ENCODE peak calls at places on chromosomes 3 and 15, in four cellular contexts. I is SK-N-SH, P is HepG2, R is H1. B is an unnamed sample.
A peak's percentile ranks its signal among the peaks of the same experiment; 100 is the strongest.

GRCh38 chr3:28050895-28051294 is 190.5 kb upstream of the CMC1 start:
- DNase-seq in R (no peak), I (no peak), P (peak; percentile 54), B (no peak)

GRCh38 chr15:26260517-26261133 is 397.5 kb upstream of the ATP10A start:
- DNase-seq in P (peak; percentile 1), I (peak; percentile 59), R (peak; percentile 47), B (no peak)

GRCh38 chr15:99176757-99177156 is 71.9 kb downstream of the SYNM start:
- DNase-seq in P (no peak), R (no peak), I (peak; percentile 53), B (no peak)

GRCh38 chr3:104437131-104437750 is 929.5 kb upstream of the ALCAM start:
- DNase-seq in I (no peak), R (no peak), P (no peak), B (peak; percentile 52)

GRCh38 chr3:187958432-187959003 is 195.4 kb upstream of the LPP start:
- DNase-seq in R (no peak), P (no peak), I (no peak), B (no peak)

GRCh38 chr3:108388136-108389132 is 92.1 kb downstream of the HHLA2 start:
- DNase-seq in I (no peak), P (no peak), R (no peak), B (no peak)

GRCh38 chr3:82157952-82158351 is 396.5 kb upstream of the GBE1 start:
- DNase-seq in I (no peak), P (no peak), R (no peak), B (no peak)

GRCh38 chr3:128068156-128068620 is 16.0 kb downstream of the SEC61A1 start:
- DNase-seq in R (no peak), I (peak; percentile 77), P (peak; percentile 57), B (no peak)

GRCh38 chr3:196288141-196288460 is 575 bp upstream of the PCYT1A start:
- DNase-seq in R (no peak), I (no peak), P (no peak), B (no peak)

GRCh38 chr3:56048333-56048732 is 419.9 kb downstream of the ERC2 start:
- DNase-seq in I (no peak), P (no peak), R (no peak), B (no peak)

GRCh38 chr15:49383266-49383665 is 39.8 kb upstream of the FGF7 start:
- DNase-seq in P (no peak), R (no peak), I (no peak), B (no peak)

GRCh38 chr15:44222478-44222877 is 27.4 kb upstream of the FRMD5 start:
- DNase-seq in P (no peak), R (no peak), I (no peak), B (no peak)

GRCh38 chr3:129794319-129795201 is 99.0 kb downstream of the TMCC1 start:
- DNase-seq in R (peak; percentile 83), I (peak; percentile 14), P (peak; percentile 22), B (no peak)

GRCh38 chr15:89399390-89400120 is 64.9 kb upstream of the POLG start:
- DNase-seq in I (peak; percentile 92), R (no peak), P (no peak), B (no peak)

GRCh38 chr15:66778314-66778665 is 76.3 kb downstream of the SMAD6 start:
- DNase-seq in R (no peak), P (no peak), I (no peak), B (no peak)

GRCh38 chr3:195580733-195581443 is 2.9 kb downstream of the APOD start:
- DNase-seq in I (no peak), P (no peak), R (no peak), B (no peak)

GRCh38 chr3:48765376-48765775 is 48.4 kb upstream of the IP6K2 start:
- DNase-seq in P (peak; percentile 18), I (peak; percentile 27), R (no peak), B (no peak)

GRCh38 chr3:161700998-161701397 is 204.4 kb downstream of the OTOL1 start:
- DNase-seq in P (no peak), R (peak; percentile 10), I (no peak), B (no peak)

GRCh38 chr3:189118896-189119295 is 52.9 kb upstream of the TPRG1 start:
- DNase-seq in I (no peak), R (no peak), P (no peak), B (no peak)

GRCh38 chr3:126270145-126270811 is 86.9 kb downstream of the KLF15 start:
- DNase-seq in R (no peak), I (no peak), P (no peak), B (no peak)

GRCh38 chr3:72413228-72413627 is 435.0 kb downstream of the SHQ1 start:
- DNase-seq in P (peak; percentile 39), I (no peak), R (no peak), B (no peak)

GRCh38 chr15:82832601-82833209 is 23.3 kb downstream of the WHAMM start:
- DNase-seq in R (no peak), P (no peak), I (no peak), B (no peak)
- H3K9ac ChIP-seq in R (no peak overlapping the region), P (no peak overlapping the region), I (peak overlapping the region; percentile 6), B (no peak overlapping the region)

GRCh38 chr3:64837126-64837738 is 149.4 kb upstream of the ADAMTS9 start:
- DNase-seq in R (no peak), P (no peak), I (no peak), B (no peak)
- TF ChIP-seq POLR2AphosphoS5 in R (no peak), P (no peak), I (no peak), B (no peak)

DNA sequence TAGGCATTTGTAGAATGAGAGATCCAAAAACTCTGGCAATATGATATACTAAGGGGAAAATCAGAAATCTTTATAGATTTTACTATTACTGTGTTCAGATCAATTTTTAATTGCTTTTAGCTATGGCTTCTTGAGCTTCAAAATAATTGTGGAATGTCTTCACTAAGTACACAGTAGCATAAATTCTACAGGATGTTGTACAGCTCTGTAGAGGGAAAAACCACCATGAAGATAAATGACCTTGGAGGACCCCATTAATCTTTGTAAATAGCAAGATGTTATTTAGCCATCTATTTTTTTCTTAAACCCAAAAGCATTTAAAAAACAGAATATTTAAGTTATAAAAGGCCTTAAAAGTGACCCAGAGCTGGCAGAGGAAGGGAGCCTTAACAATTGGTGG is 43.9 kb upstream of the FNDC3B start:
- DNase-seq in P (no peak), R (no peak), I (no peak), B (no peak)
- H3K9ac ChIP-seq in P (no peak overlapping the region), R (no peak overlapping the region), I (no peak overlapping the region), B (no peak overlapping the region)

DNA sequence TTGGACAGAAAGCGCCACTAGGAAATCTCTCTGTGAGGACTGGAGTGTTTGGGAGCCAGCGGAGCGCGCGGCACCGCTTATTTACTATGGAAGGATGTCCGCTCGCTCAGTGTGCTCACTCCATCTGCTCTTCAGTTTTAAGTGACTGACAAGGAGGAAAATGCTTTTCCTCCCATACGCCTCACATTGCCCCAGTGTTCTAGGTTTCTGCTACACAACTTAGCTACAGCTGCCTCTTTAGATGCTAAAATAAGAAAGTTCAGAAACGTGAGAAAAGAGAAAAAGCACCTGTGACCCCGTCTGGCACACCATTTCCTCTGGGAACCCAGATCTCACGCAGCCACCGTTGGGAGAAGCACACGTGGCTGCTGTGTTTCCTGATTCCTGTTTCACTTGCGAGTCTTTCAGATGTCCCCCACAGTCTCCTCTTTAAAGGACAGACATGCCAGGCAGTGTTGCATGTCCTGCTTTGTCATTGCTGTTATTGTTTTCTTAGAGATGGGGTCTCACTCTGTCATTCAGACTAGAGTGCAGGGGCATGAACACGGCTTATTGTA is 11.7 kb upstream of the MUSTN1 start:
- DNase-seq in P (no peak), I (no peak), R (no peak), B (no peak)
- TF ChIP-seq POLR2AphosphoS5 in P (no peak), I (no peak), R (no peak), B (no peak)

DNA sequence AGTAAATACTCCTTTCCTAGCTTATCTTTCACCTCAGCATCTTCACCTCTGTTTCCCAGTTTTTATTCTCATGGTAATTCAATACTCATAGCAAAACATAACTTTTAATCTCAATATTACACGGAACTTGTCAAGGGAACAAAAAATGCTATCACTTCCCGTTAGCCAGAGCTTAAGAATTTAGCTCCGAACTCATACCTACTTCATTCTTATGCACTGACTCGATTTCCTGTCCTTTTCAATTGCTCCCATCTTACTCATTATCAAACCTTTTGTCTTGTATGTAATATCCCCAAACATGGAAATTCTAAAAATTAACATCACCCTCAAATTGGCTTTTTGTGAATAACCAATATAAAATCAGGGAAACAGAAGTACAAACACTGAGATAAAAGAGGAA is 28.2 kb downstream of the MYEF2 start:
- DNase-seq in R (no peak), I (no peak), P (no peak), B (no peak)
- H3K9ac ChIP-seq in R (no peak overlapping the region), I (peak overlapping the region; percentile 15), P (no peak overlapping the region), B (no peak overlapping the region)

GRCh38 chr15:42273900-42274692 is 863 bp upstream of the TMEM87A start:
- DNase-seq in R (no peak), P (peak; percentile 31), I (peak; percentile 34), B (no peak)

GRCh38 chr15:42273099-42273899 is at the start of the genes GANC and TMEM87A:
- DNase-seq in R (peak; percentile 96), I (peak; percentile 88), P (peak; percentile 98), B (peak; percentile 87)

GRCh38 chr15:42274693-42274971 is 1.4 kb upstream of the TMEM87A start:
- DNase-seq in R (no peak), P (no peak), I (no peak), B (no peak)

GRCh38 chr15:42270996-42271395 is 2.0 kb upstream of the GANC start:
- DNase-seq in I (no peak), R (no peak), P (no peak), B (no peak)

DNA sequence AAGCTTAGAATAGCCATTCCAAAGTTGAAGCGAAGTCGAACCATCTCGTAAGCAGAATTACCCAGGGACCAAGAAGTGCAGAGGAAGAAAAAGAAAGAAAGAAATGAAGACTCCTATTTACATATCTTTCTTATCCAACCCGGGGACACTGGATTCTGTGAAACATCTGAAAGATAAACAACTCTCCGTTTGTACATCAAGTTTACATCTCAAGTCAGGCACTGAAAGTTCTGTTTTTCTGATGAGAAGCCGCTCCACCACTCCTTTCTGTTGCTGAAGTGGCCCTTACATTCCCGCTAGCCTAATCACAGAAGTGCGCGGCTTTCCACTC is 268 bp upstream of the GANC start:
- DNase-seq in R (no peak), I (no peak), P (no peak), B (no peak)
- TF ChIP-seq POLR2AphosphoS5 in R (no peak), I (no peak), P (no peak), B (no peak)

GRCh38 chr3:149753717-149754116 is 1.4 kb upstream of the COMMD2 start:
- DNase-seq in R (no peak), P (no peak), I (no peak), B (peak; percentile 69)

GRCh38 chr3:149751551-149751950 is 738 bp downstream of the COMMD2 start:
- DNase-seq in R (no peak), P (no peak), I (peak; percentile 7), B (no peak)

GRCh38 chr3:149752051-149752787 is at the start of gene COMMD2:
- DNase-seq in R (peak; percentile 69), P (peak; percentile 90), I (peak; percentile 82), B (peak; percentile 58)

GRCh38 chr3:149752788-149753136 is 473 bp upstream of the COMMD2 start:
- DNase-seq in P (no peak), I (peak; percentile 7), R (no peak), B (no peak)
- H3K9ac ChIP-seq in P (peak overlapping the region; percentile 86), I (peak overlapping the region; percentile 86), R (no peak overlapping the region), B (peak overlapping the region; percentile 77)